ENCODE peak calls at places on chromosome 21, in four cellular contexts. U is amniotic epithelial cell, J is HEK293T, H is fibroblast of lung. W is an unnamed sample.

GRCh38 chr21:33047231-33047630 is 21.5 kb downstream of the OLIG2 start:
- DNase-seq in U (peak; percentile 12), J (no peak), H (peak; percentile 50), W (no peak)

GRCh38 chr21:27507695-27508094 is 540.8 kb upstream of the ADAMTS5 start:
- DNase-seq in U (no peak), J (no peak), H (no peak), W (no peak)

GRCh38 chr21:45864436-45864835 is 117.1 kb upstream of the COL6A1 start:
- DNase-seq in U (no peak), J (no peak), H (no peak), W (no peak)

GRCh38 chr21:38341546-38342012 is 84.8 kb downstream of the KCNJ15 start:
- DNase-seq in U (no peak), J (no peak), H (no peak), W (no peak)

GRCh38 chr21:42461881-42462877 is 33.8 kb downstream of the RSPH1 start:
- DNase-seq in U (no peak), J (no peak), H (no peak), W (no peak)

GRCh38 chr21:44654576-44654950 is at the start of gene KRTAP12-4:
- DNase-seq in U (no peak), J (no peak), H (no peak), W (no peak)

GRCh38 chr21:46633561-46633960 is 1.9 kb upstream of the PRMT2 start:
- DNase-seq in U (no peak), J (no peak), H (no peak), W (no peak)

GRCh38 chr21:45361033-45361997 is 43.6 kb upstream of the COL18A1 start:
- DNase-seq in U (no peak), J (no peak), H (no peak), W (no peak)

GRCh38 chr21:32352556-32352955 is 40.3 kb downstream of the URB1 start:
- DNase-seq in U (no peak), J (no peak), H (no peak), W (no peak)

GRCh38 chr21:27129215-27129614 is 162.3 kb upstream of the ADAMTS5 start:
- DNase-seq in U (no peak), J (no peak), H (no peak), W (no peak)

GRCh38 chr21:45579383-45580180 is 37.3 kb upstream of the SLC19A1 start:
- DNase-seq in U (no peak), J (no peak), H (no peak), W (no peak)

GRCh38 chr21:26965567-26966359 is 1.1 kb downstream of the ADAMTS5 start:
- DNase-seq in U (peak; percentile 34), J (peak; percentile 48), H (no peak), W (no peak)

GRCh38 chr21:34925597-34925996 is 123.5 kb downstream of the RUNX1 start:
- DNase-seq in U (no peak), J (no peak), H (no peak), W (no peak)

GRCh38 chr21:39837861-39838359 is 29.3 kb upstream of the PCP4 start:
- DNase-seq in U (no peak), J (no peak), H (no peak), W (no peak)

GRCh38 chr21:23900727-23901126 is 1706.6 kb downstream of the MRPL39 start:
- DNase-seq in U (no peak), J (no peak), H (no peak), W (no peak)

GRCh38 chr21:44592446-44593365 is at the start of gene KRTAP10-6:
- DNase-seq in U (no peak), J (no peak), H (no peak), W (no peak)

GRCh38 chr21:34702341-34702807 is 33.6 kb downstream of the CLIC6 start:
- DNase-seq in U (peak; percentile 82), J (no peak), H (peak; percentile 89), W (no peak)

GRCh38 chr21:45590246-45590725 is 48.0 kb upstream of the SLC19A1 start:
- DNase-seq in U (peak; percentile 38), J (peak; percentile 94), H (peak; percentile 70), W (peak; percentile 33)

GRCh38 chr21:29288239-29288638 is 10.5 kb upstream of the BACH1 start:
- DNase-seq in U (no peak), J (no peak), H (no peak), W (no peak)

GRCh38 chr21:45973475-45974072 is 8.0 kb upstream of the COL6A1 start:
- DNase-seq in U (peak; percentile 79), J (peak; percentile 84), H (peak; percentile 88), W (peak; percentile 38)

GRCh38 chr21:36321325-36322082 is 1.5 kb downstream of the MORC3 start:
- DNase-seq in U (peak; percentile 9), J (no peak), H (peak; percentile 41), W (no peak)

GRCh38 chr21:15653710-15654109 is 76.1 kb upstream of the USP25 start:
- DNase-seq in U (no peak), J (no peak), H (no peak), W (no peak)

GRCh38 chr21:21415741-21416140 is 417.5 kb downstream of the NCAM2 start:
- DNase-seq in U (peak; percentile 40), J (no peak), H (no peak), W (no peak)

GRCh38 chr21:15968911-15969310 is 239.1 kb downstream of the USP25 start:
- DNase-seq in U (no peak), J (no peak), H (no peak), W (no peak)

GRCh38 chr21:34724857-34725195 is 56.0 kb downstream of the CLIC6 start:
- DNase-seq in U (no peak), J (no peak), H (no peak), W (no peak)

GRCh38 chr21:27454234-27454633 is 487.3 kb upstream of the ADAMTS5 start:
- DNase-seq in U (no peak), J (no peak), H (no peak), W (no peak)

GRCh38 chr21:36847189-36847588 is 119.3 kb downstream of the HLCS start:
- DNase-seq in U (peak; percentile 71), J (no peak), H (peak; percentile 79), W (peak; percentile 54)

GRCh38 chr21:28521932-28522826 is 470.5 kb downstream of the LTN1 start:
- DNase-seq in U (peak; percentile 53), J (no peak), H (peak; percentile 76), W (no peak)

GRCh38 chr21:38985423-38986378 is 180.0 kb downstream of the ETS2 start:
- DNase-seq in U (peak; percentile 78), J (peak; percentile 36), H (peak; percentile 98), W (no peak)